ENCODE peak calls at places on chromosomes 16 and 17, in eight cellular contexts. One of them, this sample, is unnamed. For H3K4me1 and H3K36me3, the result is how much of the 10 kb centered on the place peaks cover.

GRCh38 chr16:1093284-1094123 is 2.5 kb downstream of the C1QTNF8 start:
- DNase-seq in esophagus squamous epithelium: no peak
- DNase-seq in Panc1: no peak
- DNase-seq in tibial nerve: no peak
- DNase-seq in cardiac muscle cell: peak
- DNase-seq in lower lobe of right lung: no peak
- DNase-seq in Peyer's patch: no peak
- DNase-seq in left lung: no peak
- DNase-seq in this sample: no peak

GRCh38 chr17:38730526-38731379 is 612 bp downstream of the CISD3 start:
- DNase-seq in esophagus squamous epithelium: no peak
- DNase-seq in Panc1: no peak
- DNase-seq in tibial nerve: peak
- DNase-seq in cardiac muscle cell: peak
- DNase-seq in lower lobe of right lung: peak
- DNase-seq in Peyer's patch: peak
- DNase-seq in left lung: peak
- DNase-seq in this sample: peak

GRCh38 chr17:13393841-13394710 is 207.7 kb downstream of the HS3ST3A1 start:
- DNase-seq in esophagus squamous epithelium: no peak
- DNase-seq in Panc1: no peak
- DNase-seq in tibial nerve: no peak
- DNase-seq in cardiac muscle cell: peak
- DNase-seq in lower lobe of right lung: no peak
- DNase-seq in Peyer's patch: no peak
- DNase-seq in left lung: no peak
- DNase-seq in this sample: no peak

GRCh38 chr17:72254808-72255449 is 134.1 kb downstream of the SOX9 start:
- DNase-seq in esophagus squamous epithelium: no peak
- DNase-seq in Panc1: no peak
- DNase-seq in tibial nerve: no peak
- DNase-seq in cardiac muscle cell: no peak
- DNase-seq in lower lobe of right lung: no peak
- DNase-seq in Peyer's patch: no peak
- DNase-seq in left lung: no peak
- DNase-seq in this sample: no peak

GRCh38 chr17:77959216-77959925 is 868 bp downstream of the TNRC6C start:
- DNase-seq in esophagus squamous epithelium: no peak
- DNase-seq in Panc1: no peak
- DNase-seq in tibial nerve: no peak
- DNase-seq in cardiac muscle cell: peak
- DNase-seq in lower lobe of right lung: peak
- DNase-seq in Peyer's patch: peak
- DNase-seq in left lung: no peak
- DNase-seq in this sample: peak

GRCh38 chr16:31130336-31130812 is 5.2 kb downstream of the PRSS8 start:
- DNase-seq in esophagus squamous epithelium: no peak
- DNase-seq in Panc1: no peak
- DNase-seq in tibial nerve: no peak
- DNase-seq in cardiac muscle cell: no peak
- DNase-seq in lower lobe of right lung: peak
- DNase-seq in Peyer's patch: no peak
- DNase-seq in left lung: peak
- DNase-seq in this sample: no peak

GRCh38 chr17:3026125-3026855 is 37.1 kb downstream of the OR1D5 start:
- DNase-seq in esophagus squamous epithelium: no peak
- DNase-seq in Panc1: no peak
- DNase-seq in tibial nerve: no peak
- DNase-seq in cardiac muscle cell: no peak
- DNase-seq in lower lobe of right lung: peak
- DNase-seq in Peyer's patch: peak
- DNase-seq in left lung: peak
- DNase-seq in this sample: no peak

GRCh38 chr16:73054131-73054496 is 6.2 kb upstream of the ZFHX3 start:
- DNase-seq in esophagus squamous epithelium: no peak
- DNase-seq in Panc1: no peak
- DNase-seq in tibial nerve: no peak
- DNase-seq in cardiac muscle cell: peak
- DNase-seq in lower lobe of right lung: no peak
- DNase-seq in Peyer's patch: no peak
- DNase-seq in left lung: no peak
- DNase-seq in this sample: no peak

GRCh38 chr16:50371936-50372595 is 3.3 kb upstream of the BRD7 start:
- DNase-seq in esophagus squamous epithelium: no peak
- DNase-seq in Panc1: no peak
- DNase-seq in tibial nerve: no peak
- DNase-seq in cardiac muscle cell: peak
- DNase-seq in lower lobe of right lung: no peak
- DNase-seq in Peyer's patch: no peak
- DNase-seq in left lung: no peak
- DNase-seq in this sample: no peak

GRCh38 chr16:24737391-24737871 is 8.0 kb downstream of the TNRC6A start:
- DNase-seq in esophagus squamous epithelium: no peak
- DNase-seq in Panc1: no peak
- DNase-seq in tibial nerve: no peak
- DNase-seq in cardiac muscle cell: peak
- DNase-seq in lower lobe of right lung: no peak
- DNase-seq in Peyer's patch: no peak
- DNase-seq in left lung: no peak
- DNase-seq in this sample: no peak

GRCh38 chr16:24745791-24746190 is 16.3 kb downstream of the TNRC6A start:
- DNase-seq in esophagus squamous epithelium: no peak
- DNase-seq in Panc1: no peak
- DNase-seq in tibial nerve: no peak
- DNase-seq in cardiac muscle cell: no peak
- DNase-seq in lower lobe of right lung: no peak
- DNase-seq in Peyer's patch: no peak
- DNase-seq in left lung: no peak
- DNase-seq in this sample: no peak

GRCh38 chr16:24738895-24739294 is 9.4 kb downstream of the TNRC6A start:
- DNase-seq in esophagus squamous epithelium: no peak
- DNase-seq in Panc1: no peak
- DNase-seq in tibial nerve: no peak
- DNase-seq in cardiac muscle cell: no peak
- DNase-seq in lower lobe of right lung: no peak
- DNase-seq in Peyer's patch: no peak
- DNase-seq in left lung: no peak
- DNase-seq in this sample: no peak

GRCh38 chr16:24737916-24738594 is 8.6 kb downstream of the TNRC6A start:
- DNase-seq in esophagus squamous epithelium: no peak
- DNase-seq in Panc1: no peak
- DNase-seq in tibial nerve: no peak
- DNase-seq in cardiac muscle cell: no peak
- DNase-seq in lower lobe of right lung: no peak
- DNase-seq in Peyer's patch: no peak
- DNase-seq in left lung: no peak
- DNase-seq in this sample: no peak

GRCh38 chr16:24741862-24742261 is 12.4 kb downstream of the TNRC6A start:
- DNase-seq in esophagus squamous epithelium: no peak
- DNase-seq in Panc1: no peak
- DNase-seq in tibial nerve: no peak
- DNase-seq in cardiac muscle cell: no peak
- DNase-seq in lower lobe of right lung: no peak
- DNase-seq in Peyer's patch: no peak
- DNase-seq in left lung: no peak
- DNase-seq in this sample: no peak
- H3K4me1 ChIP-seq in esophagus squamous epithelium: under half
- H3K4me1 ChIP-seq in Panc1: half or more
- H3K4me1 ChIP-seq in tibial nerve: under half
- H3K4me1 ChIP-seq in cardiac muscle cell: under half
- H3K4me1 ChIP-seq in lower lobe of right lung: half or more
- H3K4me1 ChIP-seq in Peyer's patch: under half
- H3K4me1 ChIP-seq in left lung: half or more
- H3K4me1 ChIP-seq in this sample: under half

GRCh38 chr16:84690088-84690819 is 9.5 kb upstream of the USP10 start:
- DNase-seq in esophagus squamous epithelium: no peak
- DNase-seq in Panc1: no peak
- DNase-seq in tibial nerve: no peak
- DNase-seq in cardiac muscle cell: no peak
- DNase-seq in lower lobe of right lung: no peak
- DNase-seq in Peyer's patch: no peak
- DNase-seq in left lung: no peak
- DNase-seq in this sample: no peak
- TF ChIP-seq CTCF in esophagus squamous epithelium: no peak
- TF ChIP-seq CTCF in Panc1: no peak
- TF ChIP-seq CTCF in tibial nerve: no peak
- TF ChIP-seq CTCF in cardiac muscle cell: no peak
- TF ChIP-seq CTCF in lower lobe of right lung: no peak
- TF ChIP-seq CTCF in Peyer's patch: no peak
- TF ChIP-seq CTCF in left lung: no peak
- TF ChIP-seq CTCF in this sample: no peak

GRCh38 chr16:21963887-21964286 is 10.7 kb downstream of the UQCRC2 start:
- DNase-seq in esophagus squamous epithelium: no peak
- DNase-seq in Panc1: no peak
- DNase-seq in tibial nerve: no peak
- DNase-seq in cardiac muscle cell: no peak
- DNase-seq in lower lobe of right lung: no peak
- DNase-seq in Peyer's patch: no peak
- DNase-seq in left lung: no peak
- DNase-seq in this sample: no peak
- H3K36me3 ChIP-seq in esophagus squamous epithelium: under half
- H3K36me3 ChIP-seq in Panc1: half or more
- H3K36me3 ChIP-seq in tibial nerve: under half
- H3K36me3 ChIP-seq in cardiac muscle cell: half or more
- H3K36me3 ChIP-seq in lower lobe of right lung: half or more
- H3K36me3 ChIP-seq in Peyer's patch: half or more
- H3K36me3 ChIP-seq in left lung: half or more
- H3K36me3 ChIP-seq in this sample: half or more

GRCh38 chr16:56895813-56896212 is 30.8 kb downstream of the SLC12A3 start:
- DNase-seq in esophagus squamous epithelium: no peak
- DNase-seq in Panc1: no peak
- DNase-seq in tibial nerve: no peak
- DNase-seq in cardiac muscle cell: no peak
- DNase-seq in lower lobe of right lung: no peak
- DNase-seq in Peyer's patch: no peak
- DNase-seq in left lung: no peak
- DNase-seq in this sample: no peak
- H3K4me1 ChIP-seq in esophagus squamous epithelium: under half
- H3K4me1 ChIP-seq in Panc1: under half
- H3K4me1 ChIP-seq in tibial nerve: under half
- H3K4me1 ChIP-seq in cardiac muscle cell: under half
- H3K4me1 ChIP-seq in lower lobe of right lung: under half
- H3K4me1 ChIP-seq in Peyer's patch: under half
- H3K4me1 ChIP-seq in left lung: under half
- H3K4me1 ChIP-seq in this sample: under half

GRCh38 chr17:79840204-79840988 is 1.2 kb upstream of the CBX4 start:
- DNase-seq in esophagus squamous epithelium: no peak
- DNase-seq in Panc1: no peak
- DNase-seq in tibial nerve: peak
- DNase-seq in cardiac muscle cell: peak
- DNase-seq in lower lobe of right lung: peak
- DNase-seq in Peyer's patch: peak
- DNase-seq in left lung: peak
- DNase-seq in this sample: peak

GRCh38 chr17:79836952-79837887 is 2.0 kb downstream of the CBX4 start:
- DNase-seq in esophagus squamous epithelium: no peak
- DNase-seq in Panc1: no peak
- DNase-seq in tibial nerve: no peak
- DNase-seq in cardiac muscle cell: peak
- DNase-seq in lower lobe of right lung: peak
- DNase-seq in Peyer's patch: peak
- DNase-seq in left lung: peak
- DNase-seq in this sample: peak

GRCh38 chr17:79837888-79838540 is 1.2 kb downstream of the CBX4 start:
- DNase-seq in esophagus squamous epithelium: no peak
- DNase-seq in Panc1: no peak
- DNase-seq in tibial nerve: no peak
- DNase-seq in cardiac muscle cell: no peak
- DNase-seq in lower lobe of right lung: no peak
- DNase-seq in Peyer's patch: no peak
- DNase-seq in left lung: no peak
- DNase-seq in this sample: no peak

GRCh38 chr17:79839363-79840203 is at the start of gene CBX4:
- DNase-seq in esophagus squamous epithelium: peak
- DNase-seq in Panc1: no peak
- DNase-seq in tibial nerve: peak
- DNase-seq in cardiac muscle cell: peak
- DNase-seq in lower lobe of right lung: peak
- DNase-seq in Peyer's patch: peak
- DNase-seq in left lung: peak
- DNase-seq in this sample: peak

DNA sequence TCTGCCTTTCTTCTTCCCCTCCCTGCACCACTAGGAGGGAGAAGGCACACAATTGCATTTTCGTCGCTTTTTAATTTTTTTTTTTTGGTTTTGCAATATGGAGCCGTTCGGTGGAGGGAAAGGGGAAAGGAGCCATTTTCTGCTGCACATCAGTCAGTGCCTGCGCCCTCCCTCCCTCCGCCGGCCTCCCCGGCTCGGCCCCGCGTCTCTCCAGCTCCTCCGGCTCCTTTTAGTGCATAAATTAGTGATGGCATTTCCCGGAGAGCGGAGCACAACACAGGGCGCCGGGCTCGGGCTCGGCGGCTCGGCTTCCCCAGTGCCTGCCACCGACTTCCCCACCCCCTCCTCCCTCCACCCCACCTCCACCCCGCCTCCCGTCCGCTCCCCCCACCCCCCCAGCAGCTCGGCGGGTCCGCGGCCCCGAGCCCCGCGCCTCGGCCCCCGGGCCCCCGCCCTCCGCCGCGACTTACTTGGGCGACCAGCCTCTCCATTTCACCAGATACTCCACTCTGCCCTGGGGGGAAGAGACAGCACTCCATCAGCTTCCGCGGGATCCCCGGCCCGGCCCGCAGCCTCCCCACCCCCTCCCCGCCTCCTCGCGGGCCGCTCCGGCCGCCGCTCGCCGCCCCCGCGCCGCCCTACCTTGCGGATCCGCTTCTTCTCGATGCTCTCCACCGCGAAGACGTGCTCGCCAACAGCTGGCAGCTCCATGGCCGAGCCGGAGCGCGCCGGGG is 532 bp downstream of the CBX4 start:
- DNase-seq in esophagus squamous epithelium: no peak
- DNase-seq in Panc1: no peak
- DNase-seq in tibial nerve: no peak
- DNase-seq in cardiac muscle cell: peak
- DNase-seq in lower lobe of right lung: peak
- DNase-seq in Peyer's patch: peak
- DNase-seq in left lung: peak
- DNase-seq in this sample: peak
- TF ChIP-seq CTCF in esophagus squamous epithelium: no peak
- TF ChIP-seq CTCF in Panc1: no peak
- TF ChIP-seq CTCF in tibial nerve: no peak
- TF ChIP-seq CTCF in cardiac muscle cell: no peak
- TF ChIP-seq CTCF in lower lobe of right lung: no peak
- TF ChIP-seq CTCF in Peyer's patch: no peak
- TF ChIP-seq CTCF in left lung: no peak
- TF ChIP-seq CTCF in this sample: no peak